ENCODE peak calls at places on chromosomes 2 and 18, in four cellular contexts. One of them, this sample, is unnamed.

GRCh38 chr2:143321994-143322393 is 192.8 kb downstream of the ARHGAP15 start:
- DNase-seq in GM20000: no peak
- DNase-seq in mucosa of descending colon: no peak
- DNase-seq in glutamatergic neuron: no peak
- DNase-seq in this sample: no peak

GRCh38 chr2:4690913-4691312 is 987.5 kb downstream of the DCDC2C start:
- DNase-seq in glutamatergic neuron: no peak
- DNase-seq in GM20000: no peak
- DNase-seq in mucosa of descending colon: no peak
- DNase-seq in this sample: no peak

GRCh38 chr2:218230882-218231281 is 13.9 kb downstream of the ARPC2 start:
- DNase-seq in mucosa of descending colon: no peak
- DNase-seq in glutamatergic neuron: no peak
- DNase-seq in GM20000: peak; percentile 18
- DNase-seq in this sample: no peak

GRCh38 chr2:182866461-182867369 is at the start of gene FRZB:
- DNase-seq in glutamatergic neuron: peak; percentile 72
- DNase-seq in mucosa of descending colon: peak; percentile 62
- DNase-seq in GM20000: peak; percentile 27
- DNase-seq in this sample: no peak

GRCh38 chr2:221402072-221402471 is 170.0 kb downstream of the EPHA4 start:
- DNase-seq in GM20000: no peak
- DNase-seq in glutamatergic neuron: no peak
- DNase-seq in mucosa of descending colon: no peak
- DNase-seq in this sample: no peak

GRCh38 chr2:170190172-170190571 is 12.2 kb downstream of the MYO3B start:
- DNase-seq in glutamatergic neuron: no peak
- DNase-seq in mucosa of descending colon: no peak
- DNase-seq in GM20000: no peak
- DNase-seq in this sample: no peak

GRCh38 chr2:101473581-101473910 is 1.4 kb downstream of the RFX8 start:
- DNase-seq in mucosa of descending colon: no peak
- DNase-seq in glutamatergic neuron: no peak
- DNase-seq in GM20000: no peak
- DNase-seq in this sample: no peak

GRCh38 chr18:60838677-60839076 is 466.1 kb upstream of the MC4R start:
- DNase-seq in GM20000: no peak
- DNase-seq in glutamatergic neuron: no peak
- DNase-seq in mucosa of descending colon: no peak
- DNase-seq in this sample: no peak

GRCh38 chr2:162768646-162769045 is 69.9 kb downstream of the KCNH7 start:
- DNase-seq in GM20000: no peak
- DNase-seq in glutamatergic neuron: no peak
- DNase-seq in mucosa of descending colon: no peak
- DNase-seq in this sample: no peak

GRCh38 chr2:200756618-200757321 is 54.9 kb upstream of the BZW1 start:
- DNase-seq in glutamatergic neuron: no peak
- DNase-seq in GM20000: no peak
- DNase-seq in mucosa of descending colon: no peak
- DNase-seq in this sample: no peak

GRCh38 chr18:12102136-12102842 is 8.6 kb downstream of the ANKRD62 start:
- DNase-seq in GM20000: no peak
- DNase-seq in glutamatergic neuron: no peak
- DNase-seq in mucosa of descending colon: no peak
- DNase-seq in this sample: no peak

GRCh38 chr18:10213526-10213925 is 240.9 kb upstream of the APCDD1 start:
- DNase-seq in mucosa of descending colon: no peak
- DNase-seq in glutamatergic neuron: no peak
- DNase-seq in GM20000: peak; percentile 33
- DNase-seq in this sample: no peak

GRCh38 chr18:10205136-10205535 is 249.3 kb upstream of the APCDD1 start:
- DNase-seq in glutamatergic neuron: no peak
- DNase-seq in mucosa of descending colon: no peak
- DNase-seq in GM20000: no peak
- DNase-seq in this sample: no peak

GRCh38 chr18:10210077-10210476 is 244.4 kb upstream of the APCDD1 start:
- DNase-seq in GM20000: no peak
- DNase-seq in mucosa of descending colon: no peak
- DNase-seq in glutamatergic neuron: no peak
- DNase-seq in this sample: no peak

GRCh38 chr18:10202947-10203346 is 251.5 kb upstream of the APCDD1 start:
- DNase-seq in mucosa of descending colon: no peak
- DNase-seq in glutamatergic neuron: no peak
- DNase-seq in GM20000: no peak
- DNase-seq in this sample: no peak

GRCh38 chr18:10207682-10208081 is 246.8 kb upstream of the APCDD1 start:
- DNase-seq in mucosa of descending colon: no peak
- DNase-seq in GM20000: no peak
- DNase-seq in glutamatergic neuron: no peak
- DNase-seq in this sample: no peak
- TF ChIP-seq CTCF in mucosa of descending colon: no peak
- TF ChIP-seq CTCF in GM20000: no peak
- TF ChIP-seq CTCF in glutamatergic neuron: no peak
- TF ChIP-seq CTCF in this sample: no peak

GRCh38 chr2:118148809-118149208 is 60.5 kb downstream of the INSIG2 start:
- DNase-seq in GM20000: no peak
- DNase-seq in glutamatergic neuron: no peak
- DNase-seq in mucosa of descending colon: no peak
- DNase-seq in this sample: no peak
- TF ChIP-seq CTCF in GM20000: no peak
- TF ChIP-seq CTCF in glutamatergic neuron: no peak
- TF ChIP-seq CTCF in mucosa of descending colon: no peak
- TF ChIP-seq CTCF in this sample: peak; percentile 8

GRCh38 chr2:234406085-234406484 is 90.8 kb downstream of the ARL4C start:
- DNase-seq in glutamatergic neuron: no peak
- DNase-seq in GM20000: no peak
- DNase-seq in mucosa of descending colon: no peak
- DNase-seq in this sample: no peak
- TF ChIP-seq CTCF in glutamatergic neuron: no peak
- TF ChIP-seq CTCF in GM20000: no peak
- TF ChIP-seq CTCF in mucosa of descending colon: no peak
- TF ChIP-seq CTCF in this sample: no peak

GRCh38 chr2:161428240-161428587 is 12.1 kb downstream of the TBR1 start:
- DNase-seq in GM20000: no peak
- DNase-seq in glutamatergic neuron: no peak
- DNase-seq in mucosa of descending colon: no peak
- DNase-seq in this sample: no peak

GRCh38 chr2:161425966-161426365 is 9.9 kb downstream of the TBR1 start:
- DNase-seq in GM20000: no peak
- DNase-seq in mucosa of descending colon: no peak
- DNase-seq in glutamatergic neuron: no peak
- DNase-seq in this sample: no peak

GRCh38 chr2:161426416-161426787 is 10.3 kb downstream of the TBR1 start:
- DNase-seq in GM20000: no peak
- DNase-seq in glutamatergic neuron: no peak
- DNase-seq in mucosa of descending colon: no peak
- DNase-seq in this sample: no peak

GRCh38 chr2:161427413-161428239 is 11.5 kb downstream of the TBR1 start:
- DNase-seq in glutamatergic neuron: no peak
- DNase-seq in mucosa of descending colon: no peak
- DNase-seq in GM20000: peak; percentile 45
- DNase-seq in this sample: no peak

GRCh38 chr2:161426788-161427412 is 10.8 kb downstream of the TBR1 start:
- DNase-seq in mucosa of descending colon: no peak
- DNase-seq in GM20000: peak; percentile 61
- DNase-seq in glutamatergic neuron: no peak
- DNase-seq in this sample: no peak
- TF ChIP-seq CTCF in mucosa of descending colon: no peak
- TF ChIP-seq CTCF in GM20000: peak; percentile 36
- TF ChIP-seq CTCF in glutamatergic neuron: peak; percentile 54
- TF ChIP-seq CTCF in this sample: no peak